ENCODE peak calls at places on chromosomes 7 and 10, in six cellular contexts. One of them, this sample, is unnamed.

GRCh38 chr10:34475222-34475621 is 339.9 kb downstream of the PARD3 start:
- DNase-seq in tibial nerve: no peak
- DNase-seq in activated CD4-positive, CD25-positive, alpha-beta regulatory T cell: no peak
- DNase-seq in stimulated activated CD4-positive, alpha-beta T cell treated with anti-CD3 and anti-CD28 coated beads, TNF-alpha, amount 100 ng/mL, for 24 hours: no peak
- DNase-seq in SW480: no peak
- DNase-seq in stimulated activated CD8-positive, alpha-beta memory T cell treated with anti-CD3 and anti-CD28 coated beads, Interleukin-15, amount 100 ng/mL, for 48 hours: no peak
- DNase-seq in this sample: no peak

GRCh38 chr7:20385121-20385520 is 54.4 kb downstream of the ITGB8 start:
- DNase-seq in tibial nerve: no peak
- DNase-seq in activated CD4-positive, CD25-positive, alpha-beta regulatory T cell: no peak
- DNase-seq in stimulated activated CD4-positive, alpha-beta T cell treated with anti-CD3 and anti-CD28 coated beads, TNF-alpha, amount 100 ng/mL, for 24 hours: no peak
- DNase-seq in SW480: no peak
- DNase-seq in stimulated activated CD8-positive, alpha-beta memory T cell treated with anti-CD3 and anti-CD28 coated beads, Interleukin-15, amount 100 ng/mL, for 48 hours: no peak
- DNase-seq in this sample: peak

GRCh38 chr10:60955957-60956425 is 12.0 kb upstream of the RHOBTB1 start:
- DNase-seq in tibial nerve: no peak
- DNase-seq in activated CD4-positive, CD25-positive, alpha-beta regulatory T cell: no peak
- DNase-seq in stimulated activated CD4-positive, alpha-beta T cell treated with anti-CD3 and anti-CD28 coated beads, TNF-alpha, amount 100 ng/mL, for 24 hours: no peak
- DNase-seq in SW480: no peak
- DNase-seq in stimulated activated CD8-positive, alpha-beta memory T cell treated with anti-CD3 and anti-CD28 coated beads, Interleukin-15, amount 100 ng/mL, for 48 hours: no peak
- DNase-seq in this sample: no peak

GRCh38 chr10:118958984-118959916 is 70.3 kb upstream of the NANOS1 start:
- DNase-seq in tibial nerve: peak
- DNase-seq in activated CD4-positive, CD25-positive, alpha-beta regulatory T cell: no peak
- DNase-seq in stimulated activated CD4-positive, alpha-beta T cell treated with anti-CD3 and anti-CD28 coated beads, TNF-alpha, amount 100 ng/mL, for 24 hours: no peak
- DNase-seq in SW480: peak
- DNase-seq in stimulated activated CD8-positive, alpha-beta memory T cell treated with anti-CD3 and anti-CD28 coated beads, Interleukin-15, amount 100 ng/mL, for 48 hours: no peak
- DNase-seq in this sample: peak

GRCh38 chr10:118216071-118216470 is 126.1 kb downstream of the FAM204A start:
- DNase-seq in tibial nerve: no peak
- DNase-seq in activated CD4-positive, CD25-positive, alpha-beta regulatory T cell: no peak
- DNase-seq in stimulated activated CD4-positive, alpha-beta T cell treated with anti-CD3 and anti-CD28 coated beads, TNF-alpha, amount 100 ng/mL, for 24 hours: no peak
- DNase-seq in SW480: no peak
- DNase-seq in stimulated activated CD8-positive, alpha-beta memory T cell treated with anti-CD3 and anti-CD28 coated beads, Interleukin-15, amount 100 ng/mL, for 48 hours: no peak
- DNase-seq in this sample: no peak

GRCh38 chr7:20892776-20893175 is 106.1 kb upstream of the SP8 start:
- DNase-seq in tibial nerve: no peak
- DNase-seq in activated CD4-positive, CD25-positive, alpha-beta regulatory T cell: no peak
- DNase-seq in stimulated activated CD4-positive, alpha-beta T cell treated with anti-CD3 and anti-CD28 coated beads, TNF-alpha, amount 100 ng/mL, for 24 hours: no peak
- DNase-seq in SW480: no peak
- DNase-seq in stimulated activated CD8-positive, alpha-beta memory T cell treated with anti-CD3 and anti-CD28 coated beads, Interleukin-15, amount 100 ng/mL, for 48 hours: no peak
- DNase-seq in this sample: no peak

GRCh38 chr7:4823442-4824119 is 38.2 kb downstream of the PAPOLB start:
- DNase-seq in tibial nerve: no peak
- DNase-seq in activated CD4-positive, CD25-positive, alpha-beta regulatory T cell: no peak
- DNase-seq in stimulated activated CD4-positive, alpha-beta T cell treated with anti-CD3 and anti-CD28 coated beads, TNF-alpha, amount 100 ng/mL, for 24 hours: no peak
- DNase-seq in SW480: no peak
- DNase-seq in stimulated activated CD8-positive, alpha-beta memory T cell treated with anti-CD3 and anti-CD28 coated beads, Interleukin-15, amount 100 ng/mL, for 48 hours: no peak
- DNase-seq in this sample: no peak

GRCh38 chr10:100817268-100817839 is 72.0 kb downstream of the PAX2 start:
- DNase-seq in tibial nerve: no peak
- DNase-seq in activated CD4-positive, CD25-positive, alpha-beta regulatory T cell: no peak
- DNase-seq in stimulated activated CD4-positive, alpha-beta T cell treated with anti-CD3 and anti-CD28 coated beads, TNF-alpha, amount 100 ng/mL, for 24 hours: no peak
- DNase-seq in SW480: no peak
- DNase-seq in stimulated activated CD8-positive, alpha-beta memory T cell treated with anti-CD3 and anti-CD28 coated beads, Interleukin-15, amount 100 ng/mL, for 48 hours: no peak
- DNase-seq in this sample: no peak

GRCh38 chr10:5447071-5447470 is 34.7 kb downstream of the NET1 start:
- DNase-seq in tibial nerve: no peak
- DNase-seq in activated CD4-positive, CD25-positive, alpha-beta regulatory T cell: no peak
- DNase-seq in stimulated activated CD4-positive, alpha-beta T cell treated with anti-CD3 and anti-CD28 coated beads, TNF-alpha, amount 100 ng/mL, for 24 hours: no peak
- DNase-seq in SW480: peak
- DNase-seq in stimulated activated CD8-positive, alpha-beta memory T cell treated with anti-CD3 and anti-CD28 coated beads, Interleukin-15, amount 100 ng/mL, for 48 hours: no peak
- DNase-seq in this sample: no peak

GRCh38 chr7:151313857-151314256 is 27.8 kb upstream of the NUB1 start:
- DNase-seq in tibial nerve: no peak
- DNase-seq in activated CD4-positive, CD25-positive, alpha-beta regulatory T cell: no peak
- DNase-seq in stimulated activated CD4-positive, alpha-beta T cell treated with anti-CD3 and anti-CD28 coated beads, TNF-alpha, amount 100 ng/mL, for 24 hours: no peak
- DNase-seq in SW480: no peak
- DNase-seq in stimulated activated CD8-positive, alpha-beta memory T cell treated with anti-CD3 and anti-CD28 coated beads, Interleukin-15, amount 100 ng/mL, for 48 hours: no peak
- DNase-seq in this sample: no peak

GRCh38 chr7:43137811-43138210 is 25.4 kb downstream of the HECW1 start:
- DNase-seq in tibial nerve: no peak
- DNase-seq in activated CD4-positive, CD25-positive, alpha-beta regulatory T cell: no peak
- DNase-seq in stimulated activated CD4-positive, alpha-beta T cell treated with anti-CD3 and anti-CD28 coated beads, TNF-alpha, amount 100 ng/mL, for 24 hours: no peak
- DNase-seq in SW480: no peak
- DNase-seq in stimulated activated CD8-positive, alpha-beta memory T cell treated with anti-CD3 and anti-CD28 coated beads, Interleukin-15, amount 100 ng/mL, for 48 hours: no peak
- DNase-seq in this sample: no peak

GRCh38 chr10:21078410-21079329 is 181.6 kb upstream of the NEBL start:
- DNase-seq in tibial nerve: peak
- DNase-seq in activated CD4-positive, CD25-positive, alpha-beta regulatory T cell: no peak
- DNase-seq in stimulated activated CD4-positive, alpha-beta T cell treated with anti-CD3 and anti-CD28 coated beads, TNF-alpha, amount 100 ng/mL, for 24 hours: no peak
- DNase-seq in SW480: peak
- DNase-seq in stimulated activated CD8-positive, alpha-beta memory T cell treated with anti-CD3 and anti-CD28 coated beads, Interleukin-15, amount 100 ng/mL, for 48 hours: no peak
- DNase-seq in this sample: no peak

This sample was measured in amniotic stem cell.